ENCODE peak calls at places on chromosomes 2 and 18, in nine cellular contexts. One of them, this sample, is unnamed.
A peak's percentile ranks its signal among the peaks of the same experiment; 100 is the strongest.

GRCh38 chr2:102021776-102022175 is 30.0 kb downstream of the IL1R2 start:
- DNase-seq in GM12864: no peak
- DNase-seq in GM06990: no peak
- DNase-seq in BJ: no peak
- DNase-seq in GDM1: no peak
- DNase-seq in GM04504: no peak
- DNase-seq in AG04450: no peak
- DNase-seq in T follicular helper cell: no peak
- DNase-seq in HS-27A: no peak
- DNase-seq in this sample: no peak

GRCh38 chr2:169362346-169363026 is at the start of gene LRP2:
- DNase-seq in GM12864: no peak
- DNase-seq in GM06990: peak; percentile 23
- DNase-seq in BJ: no peak
- DNase-seq in GDM1: no peak
- DNase-seq in GM04504: no peak
- DNase-seq in AG04450: no peak
- DNase-seq in T follicular helper cell: no peak
- DNase-seq in HS-27A: no peak
- DNase-seq in this sample: peak; percentile 74

GRCh38 chr18:77323640-77324370 is 74.2 kb downstream of the GALR1 start:
- DNase-seq in GM12864: no peak
- DNase-seq in GM06990: no peak
- DNase-seq in BJ: no peak
- DNase-seq in GDM1: no peak
- DNase-seq in GM04504: no peak
- DNase-seq in AG04450: no peak
- DNase-seq in T follicular helper cell: no peak
- DNase-seq in HS-27A: no peak
- DNase-seq in this sample: no peak

GRCh38 chr2:113260930-113261329 is 17.8 kb downstream of the PAX8 start:
- DNase-seq in GM12864: no peak
- DNase-seq in GM06990: no peak
- DNase-seq in BJ: no peak
- DNase-seq in GDM1: peak; percentile 30
- DNase-seq in GM04504: no peak
- DNase-seq in AG04450: no peak
- DNase-seq in T follicular helper cell: no peak
- DNase-seq in HS-27A: no peak
- DNase-seq in this sample: peak; percentile 17

GRCh38 chr2:240300261-240300821 is 135.1 kb upstream of the GPC1 start:
- DNase-seq in GM12864: no peak
- DNase-seq in GM06990: no peak
- DNase-seq in BJ: no peak
- DNase-seq in GDM1: no peak
- DNase-seq in GM04504: no peak
- DNase-seq in AG04450: no peak
- DNase-seq in T follicular helper cell: no peak
- DNase-seq in HS-27A: no peak
- DNase-seq in this sample: peak; percentile 54

GRCh38 chr2:220332886-220333285 is 705.5 kb downstream of the SLC4A3 start:
- DNase-seq in GM12864: no peak
- DNase-seq in GM06990: no peak
- DNase-seq in BJ: no peak
- DNase-seq in GDM1: no peak
- DNase-seq in GM04504: no peak
- DNase-seq in AG04450: no peak
- DNase-seq in T follicular helper cell: no peak
- DNase-seq in HS-27A: no peak
- DNase-seq in this sample: no peak

GRCh38 chr2:43455735-43456642 is 139.8 kb downstream of the THADA start:
- DNase-seq in GM12864: no peak
- DNase-seq in GM06990: peak; percentile 48
- DNase-seq in BJ: no peak
- DNase-seq in GDM1: peak; percentile 5
- DNase-seq in GM04504: no peak
- DNase-seq in AG04450: no peak
- DNase-seq in T follicular helper cell: no peak
- DNase-seq in HS-27A: no peak
- DNase-seq in this sample: no peak

GRCh38 chr2:234368861-234369261 is 128.0 kb downstream of the ARL4C start:
- DNase-seq in GM12864: no peak
- DNase-seq in GM06990: no peak
- DNase-seq in BJ: peak; percentile 32
- DNase-seq in GDM1: no peak
- DNase-seq in GM04504: no peak
- DNase-seq in AG04450: no peak
- DNase-seq in T follicular helper cell: peak; percentile 16
- DNase-seq in HS-27A: no peak
- DNase-seq in this sample: peak; percentile 12

GRCh38 chr2:234291765-234292204 is 205.1 kb downstream of the ARL4C start:
- DNase-seq in GM12864: no peak
- DNase-seq in GM06990: peak; percentile 65
- DNase-seq in BJ: no peak
- DNase-seq in GDM1: no peak
- DNase-seq in GM04504: peak; percentile 62
- DNase-seq in AG04450: no peak
- DNase-seq in T follicular helper cell: no peak
- DNase-seq in HS-27A: no peak
- DNase-seq in this sample: no peak

GRCh38 chr2:7015007-7015950 is 98.1 kb downstream of the RNF144A start:
- DNase-seq in GM12864: no peak
- DNase-seq in GM06990: no peak
- DNase-seq in BJ: no peak
- DNase-seq in GDM1: no peak
- DNase-seq in GM04504: no peak
- DNase-seq in AG04450: no peak
- DNase-seq in T follicular helper cell: no peak
- DNase-seq in HS-27A: no peak
- DNase-seq in this sample: no peak

GRCh38 chr2:109174214-109174613 is 45.2 kb downstream of the SH3RF3 start:
- DNase-seq in GM12864: no peak
- DNase-seq in GM06990: no peak
- DNase-seq in BJ: no peak
- DNase-seq in GDM1: no peak
- DNase-seq in GM04504: no peak
- DNase-seq in AG04450: no peak
- DNase-seq in T follicular helper cell: no peak
- DNase-seq in HS-27A: no peak
- DNase-seq in this sample: no peak

GRCh38 chr18:2223859-2224258 is 347.4 kb downstream of the METTL4 start:
- DNase-seq in GM12864: no peak
- DNase-seq in GM06990: no peak
- DNase-seq in BJ: no peak
- DNase-seq in GDM1: no peak
- DNase-seq in GM04504: no peak
- DNase-seq in AG04450: no peak
- DNase-seq in T follicular helper cell: no peak
- DNase-seq in HS-27A: no peak
- DNase-seq in this sample: peak; percentile 51

GRCh38 chr2:203722411-203722810 is 16.0 kb downstream of the CD28 start:
- DNase-seq in GM12864: no peak
- DNase-seq in GM06990: no peak
- DNase-seq in BJ: no peak
- DNase-seq in GDM1: no peak
- DNase-seq in GM04504: peak; percentile 21
- DNase-seq in AG04450: no peak
- DNase-seq in T follicular helper cell: no peak
- DNase-seq in HS-27A: no peak
- DNase-seq in this sample: no peak

GRCh38 chr2:156309106-156309505 is 23.4 kb downstream of the NR4A2 start:
- DNase-seq in GM12864: no peak
- DNase-seq in GM06990: no peak
- DNase-seq in BJ: no peak
- DNase-seq in GDM1: peak; percentile 8
- DNase-seq in GM04504: no peak
- DNase-seq in AG04450: no peak
- DNase-seq in T follicular helper cell: no peak
- DNase-seq in HS-27A: no peak
- DNase-seq in this sample: no peak

GRCh38 chr2:86769838-86770237 is 20.9 kb downstream of the CD8A start:
- DNase-seq in GM12864: no peak
- DNase-seq in GM06990: no peak
- DNase-seq in BJ: no peak
- DNase-seq in GDM1: no peak
- DNase-seq in GM04504: no peak
- DNase-seq in AG04450: no peak
- DNase-seq in T follicular helper cell: no peak
- DNase-seq in HS-27A: no peak
- DNase-seq in this sample: no peak

GRCh38 chr2:230872968-230873669 is 8.4 kb downstream of the ITM2C start:
- DNase-seq in GM12864: peak; percentile 91
- DNase-seq in GM06990: no peak
- DNase-seq in BJ: no peak
- DNase-seq in GDM1: no peak
- DNase-seq in GM04504: no peak
- DNase-seq in AG04450: no peak
- DNase-seq in T follicular helper cell: no peak
- DNase-seq in HS-27A: no peak
- DNase-seq in this sample: no peak

GRCh38 chr2:26568076-26568890 is 72.9 kb downstream of the CIB4 start:
- DNase-seq in GM12864: no peak
- DNase-seq in GM06990: no peak
- DNase-seq in BJ: no peak
- DNase-seq in GDM1: no peak
- DNase-seq in GM04504: no peak
- DNase-seq in AG04450: no peak
- DNase-seq in T follicular helper cell: no peak
- DNase-seq in HS-27A: no peak
- DNase-seq in this sample: no peak

GRCh38 chr2:64204006-64204632 is 59.9 kb upstream of the PELI1 start:
- DNase-seq in GM12864: peak; percentile 74
- DNase-seq in GM06990: peak; percentile 74
- DNase-seq in BJ: no peak
- DNase-seq in GDM1: no peak
- DNase-seq in GM04504: no peak
- DNase-seq in AG04450: no peak
- DNase-seq in T follicular helper cell: peak; percentile 16
- DNase-seq in HS-27A: no peak
- DNase-seq in this sample: no peak

GRCh38 chr2:221774136-221774535 is 202.0 kb upstream of the EPHA4 start:
- DNase-seq in GM12864: no peak
- DNase-seq in GM06990: no peak
- DNase-seq in BJ: no peak
- DNase-seq in GDM1: no peak
- DNase-seq in GM04504: no peak
- DNase-seq in AG04450: no peak
- DNase-seq in T follicular helper cell: no peak
- DNase-seq in HS-27A: no peak
- DNase-seq in this sample: no peak

GRCh38 chr2:96551605-96552283 is 15.2 kb downstream of the ARID5A start:
- DNase-seq in GM12864: no peak
- DNase-seq in GM06990: no peak
- DNase-seq in BJ: no peak
- DNase-seq in GDM1: no peak
- DNase-seq in GM04504: no peak
- DNase-seq in AG04450: no peak
- DNase-seq in T follicular helper cell: no peak
- DNase-seq in HS-27A: no peak
- DNase-seq in this sample: no peak

GRCh38 chr2:24399434-24400206 is 39.3 kb upstream of the ITSN2 start:
- DNase-seq in GM12864: no peak
- DNase-seq in GM06990: no peak
- DNase-seq in BJ: no peak
- DNase-seq in GDM1: no peak
- DNase-seq in GM04504: no peak
- DNase-seq in AG04450: no peak
- DNase-seq in T follicular helper cell: no peak
- DNase-seq in HS-27A: no peak
- DNase-seq in this sample: no peak

GRCh38 chr2:113133696-113134558 is 6.5 kb downstream of the IL1RN start:
- DNase-seq in GM12864: no peak
- DNase-seq in GM06990: no peak
- DNase-seq in BJ: no peak
- DNase-seq in GDM1: no peak
- DNase-seq in GM04504: no peak
- DNase-seq in AG04450: no peak
- DNase-seq in T follicular helper cell: no peak
- DNase-seq in HS-27A: no peak
- DNase-seq in this sample: no peak

GRCh38 chr2:13413989-13414388 is 697.3 kb downstream of the TRIB2 start:
- DNase-seq in GM12864: no peak
- DNase-seq in GM06990: no peak
- DNase-seq in BJ: no peak
- DNase-seq in GDM1: no peak
- DNase-seq in GM04504: no peak
- DNase-seq in AG04450: no peak
- DNase-seq in T follicular helper cell: no peak
- DNase-seq in HS-27A: no peak
- DNase-seq in this sample: no peak

GRCh38 chr2:231975001-231975400 is 13.5 kb downstream of the DIS3L2 start:
- DNase-seq in GM12864: no peak
- DNase-seq in GM06990: no peak
- DNase-seq in BJ: no peak
- DNase-seq in GDM1: no peak
- DNase-seq in GM04504: no peak
- DNase-seq in AG04450: no peak
- DNase-seq in T follicular helper cell: no peak
- DNase-seq in HS-27A: no peak
- DNase-seq in this sample: no peak

GRCh38 chr2:132668986-132669853 is 785 bp downstream of the LYPD1 start:
- DNase-seq in GM12864: no peak
- DNase-seq in GM06990: no peak
- DNase-seq in BJ: no peak
- DNase-seq in GDM1: no peak
- DNase-seq in GM04504: no peak
- DNase-seq in AG04450: no peak
- DNase-seq in T follicular helper cell: no peak
- DNase-seq in HS-27A: no peak
- DNase-seq in this sample: peak; percentile 72

GRCh38 chr18:37253424-37254255 is 312.0 kb downstream of the CELF4 start:
- DNase-seq in GM12864: no peak
- DNase-seq in GM06990: no peak
- DNase-seq in BJ: no peak
- DNase-seq in GDM1: no peak
- DNase-seq in GM04504: no peak
- DNase-seq in AG04450: no peak
- DNase-seq in T follicular helper cell: no peak
- DNase-seq in HS-27A: no peak
- DNase-seq in this sample: peak; percentile 89

GRCh38 chr2:12493031-12493513 is 223.7 kb upstream of the TRIB2 start:
- DNase-seq in GM12864: no peak
- DNase-seq in GM06990: no peak
- DNase-seq in BJ: no peak
- DNase-seq in GDM1: no peak
- DNase-seq in GM04504: no peak
- DNase-seq in AG04450: peak; percentile 60
- DNase-seq in T follicular helper cell: peak; percentile 15
- DNase-seq in HS-27A: peak; percentile 51
- DNase-seq in this sample: no peak

GRCh38 chr2:120898961-120899360 is 163.3 kb downstream of the GLI2 start:
- DNase-seq in GM12864: no peak
- DNase-seq in GM06990: no peak
- DNase-seq in BJ: no peak
- DNase-seq in GDM1: no peak
- DNase-seq in GM04504: no peak
- DNase-seq in AG04450: no peak
- DNase-seq in T follicular helper cell: no peak
- DNase-seq in HS-27A: no peak
- DNase-seq in this sample: peak; percentile 73

GRCh38 chr2:130355578-130356431 is at the start of gene PTPN18:
- DNase-seq in GM12864: no peak
- DNase-seq in GM06990: peak; percentile 75
- DNase-seq in BJ: peak; percentile 56
- DNase-seq in GDM1: peak; percentile 34
- DNase-seq in GM04504: peak; percentile 85
- DNase-seq in AG04450: peak; percentile 61
- DNase-seq in T follicular helper cell: peak; percentile 39
- DNase-seq in HS-27A: peak; percentile 78
- DNase-seq in this sample: peak; percentile 92

GRCh38 chr2:190277234-190278112 is 42.2 kb downstream of the HIBCH start:
- DNase-seq in GM12864: no peak
- DNase-seq in GM06990: peak; percentile 10
- DNase-seq in BJ: no peak
- DNase-seq in GDM1: peak; percentile 1
- DNase-seq in GM04504: peak; percentile 14
- DNase-seq in AG04450: no peak
- DNase-seq in T follicular helper cell: no peak
- DNase-seq in HS-27A: no peak
- DNase-seq in this sample: peak; percentile 61

GRCh38 chr2:433216-433615 is 145.3 kb upstream of the ALKAL2 start:
- DNase-seq in GM12864: no peak
- DNase-seq in GM06990: no peak
- DNase-seq in BJ: no peak
- DNase-seq in GDM1: no peak
- DNase-seq in GM04504: no peak
- DNase-seq in AG04450: no peak
- DNase-seq in T follicular helper cell: no peak
- DNase-seq in HS-27A: no peak
- DNase-seq in this sample: no peak

This sample was measured in neural progenitor cell.